ENCODE peak calls at places on chromosomes 4 and X, in five cellular contexts. V, F, X, D and J are unnamed samples.

GRCh38 chrX:66200855-66201795 is 37.1 kb downstream of the HEPH start:
- DNase-seq in X (no peak), D (no peak), V (no peak), F (no peak), J (no peak)

GRCh38 chrX:65933085-65933589 is 106.7 kb downstream of the VSIG4 start:
- DNase-seq in V (no peak), X (no peak), D (no peak), F (no peak), J (no peak)

GRCh38 chr4:79652232-79652631 is 244.2 kb upstream of the GK2 start:
- DNase-seq in F (no peak), X (no peak), D (no peak), V (no peak), J (no peak)

GRCh38 chrX:102728646-102729045 is 8.1 kb downstream of the GPRASP3 start:
- DNase-seq in F (no peak), V (no peak), X (no peak), D (no peak), J (no peak)

GRCh38 chrX:31036895-31037294 is 34.9 kb downstream of the FTHL17 start:
- DNase-seq in V (no peak), X (no peak), F (peak), D (peak), J (no peak)

GRCh38 chrX:54776987-54777672 is 20.9 kb downstream of the ITIH6 start:
- DNase-seq in D (no peak), V (no peak), F (no peak), X (no peak), J (no peak)

GRCh38 chr4:138611721-138612120 is 369.6 kb upstream of the SLC7A11 start:
- DNase-seq in D (no peak), F (no peak), X (no peak), V (no peak), J (no peak)

GRCh38 chrX:80792205-80792604 is 17.5 kb downstream of the BRWD3 start:
- DNase-seq in X (no peak), D (no peak), F (no peak), V (no peak), J (no peak)

GRCh38 chr4:68498413-68499007 is 51.2 kb downstream of the TMPRSS11E start:
- DNase-seq in V (no peak), D (peak), X (no peak), F (peak), J (no peak)

GRCh38 chr4:687975-688694 is 816 bp downstream of the SLC49A3 start:
- DNase-seq in X (peak), D (peak), V (peak), F (peak), J (no peak)

GRCh38 chrX:72576161-72576896 is 3.7 kb upstream of the HDAC8 start:
- DNase-seq in F (no peak), V (no peak), D (no peak), X (no peak), J (no peak)

GRCh38 chr4:6746721-6747689 is 31.0 kb downstream of the BLOC1S4 start:
- DNase-seq in X (no peak), F (peak), D (no peak), V (no peak), J (no peak)

GRCh38 chr4:16707874-16708273 is 190.6 kb downstream of the LDB2 start:
- DNase-seq in D (no peak), V (no peak), F (no peak), X (no peak), J (no peak)

GRCh38 chr4:2469192-2469984 is 482 bp downstream of the RNF4 start:
- DNase-seq in X (no peak), V (no peak), F (peak), D (peak), J (no peak)

GRCh38 chrX:23327104-23327503 is 7.5 kb upstream of the PTCHD1 start:
- DNase-seq in V (no peak), D (no peak), F (no peak), X (no peak), J (no peak)